ENCODE peak calls at places on chromosomes 1 and 21, in five cellular contexts. G, K, F, T and U are unnamed samples.

GRCh38 chr1:113768916-113769598 is 9.8 kb upstream of the PHTF1 start:
- DNase-seq in G (no peak), K (no peak), F (no peak), T (no peak), U (no peak)

GRCh38 chr1:183081402-183082110 is 58.3 kb downstream of the LAMC1 start:
- DNase-seq in G (no peak), K (no peak), F (no peak), T (no peak), U (no peak)

GRCh38 chr1:112870887-112871646 is 84.9 kb downstream of the SLC16A1 start:
- DNase-seq in G (no peak), K (no peak), F (no peak), T (no peak), U (no peak)

GRCh38 chr1:41241748-41242644 is at the start of gene SCMH1:
- DNase-seq in G (no peak), K (peak; percentile 60), F (peak; percentile 72), T (peak; percentile 50), U (peak; percentile 48)

GRCh38 chr1:53954128-53954527 is 8.0 kb downstream of the LRRC42 start:
- DNase-seq in G (no peak), K (no peak), F (no peak), T (no peak), U (no peak)

GRCh38 chr1:107683198-107683657 is 281.8 kb downstream of the VAV3 start:
- DNase-seq in G (peak; percentile 92), K (peak; percentile 21), F (no peak), T (no peak), U (peak; percentile 64)

GRCh38 chr1:52834798-52835197 is 7.8 kb upstream of the ZYG11A start:
- DNase-seq in G (no peak), K (no peak), F (no peak), T (no peak), U (no peak)

GRCh38 chr1:175890958-175891357 is 147.6 kb upstream of the TNR start:
- DNase-seq in G (no peak), K (no peak), F (no peak), T (no peak), U (no peak)

GRCh38 chr1:65791860-65792670 is 630 bp upstream of the PDE4B start:
- DNase-seq in G (no peak), K (no peak), F (no peak), T (no peak), U (no peak)

GRCh38 chr1:38611661-38612211 is 247.8 kb downstream of the RRAGC start:
- DNase-seq in G (no peak), K (no peak), F (no peak), T (no peak), U (no peak)

GRCh38 chr21:39377444-39378050 is 28.7 kb upstream of the HMGN1 start:
- DNase-seq in G (peak; percentile 20), K (no peak), F (no peak), T (no peak), U (no peak)

GRCh38 chr1:156740307-156740678 is 595 bp downstream of the MRPL24 start:
- DNase-seq in G (no peak), K (peak; percentile 13), F (no peak), T (no peak), U (no peak)

GRCh38 chr1:150065184-150065871 is 2.2 kb upstream of the VPS45 start:
- DNase-seq in G (no peak), K (no peak), F (no peak), T (no peak), U (no peak)

GRCh38 chr1:30822966-30823581 is 65.5 kb upstream of the LAPTM5 start:
- DNase-seq in G (no peak), K (peak; percentile 25), F (no peak), T (no peak), U (no peak)

GRCh38 chr1:215474940-215475339 is 92.2 kb upstream of the KCTD3 start:
- DNase-seq in G (no peak), K (no peak), F (no peak), T (no peak), U (no peak)

GRCh38 chr1:27201295-27201694 is 33.1 kb upstream of the WDTC1 start:
- DNase-seq in G (no peak), K (no peak), F (no peak), T (no peak), U (no peak)

GRCh38 chr21:42317826-42318746 is 2.9 kb upstream of the TFF3 start:
- DNase-seq in G (no peak), K (no peak), F (no peak), T (no peak), U (no peak)

GRCh38 chr1:154493276-154493675 is 8.7 kb upstream of the TDRD10 start:
- DNase-seq in G (no peak), K (peak; percentile 13), F (no peak), T (peak; percentile 79), U (peak; percentile 64)

GRCh38 chr1:165580931-165581871 is 37.4 kb downstream of the LRRC52 start:
- DNase-seq in G (no peak), K (no peak), F (no peak), T (no peak), U (no peak)

GRCh38 chr1:181936768-181937581 is 124.5 kb downstream of the ZNF648 start:
- DNase-seq in G (peak; percentile 57), K (peak; percentile 71), F (no peak), T (peak; percentile 11), U (no peak)

GRCh38 chr1:233282582-233282886 is 13.0 kb downstream of the PCNX2 start:
- DNase-seq in G (no peak), K (no peak), F (no peak), T (no peak), U (no peak)
- H3K27ac ChIP-seq in G (no peak overlapping the region), K (no peak overlapping the region), F (no peak overlapping the region), T (no peak overlapping the region), U (no peak overlapping the region)

DNA sequence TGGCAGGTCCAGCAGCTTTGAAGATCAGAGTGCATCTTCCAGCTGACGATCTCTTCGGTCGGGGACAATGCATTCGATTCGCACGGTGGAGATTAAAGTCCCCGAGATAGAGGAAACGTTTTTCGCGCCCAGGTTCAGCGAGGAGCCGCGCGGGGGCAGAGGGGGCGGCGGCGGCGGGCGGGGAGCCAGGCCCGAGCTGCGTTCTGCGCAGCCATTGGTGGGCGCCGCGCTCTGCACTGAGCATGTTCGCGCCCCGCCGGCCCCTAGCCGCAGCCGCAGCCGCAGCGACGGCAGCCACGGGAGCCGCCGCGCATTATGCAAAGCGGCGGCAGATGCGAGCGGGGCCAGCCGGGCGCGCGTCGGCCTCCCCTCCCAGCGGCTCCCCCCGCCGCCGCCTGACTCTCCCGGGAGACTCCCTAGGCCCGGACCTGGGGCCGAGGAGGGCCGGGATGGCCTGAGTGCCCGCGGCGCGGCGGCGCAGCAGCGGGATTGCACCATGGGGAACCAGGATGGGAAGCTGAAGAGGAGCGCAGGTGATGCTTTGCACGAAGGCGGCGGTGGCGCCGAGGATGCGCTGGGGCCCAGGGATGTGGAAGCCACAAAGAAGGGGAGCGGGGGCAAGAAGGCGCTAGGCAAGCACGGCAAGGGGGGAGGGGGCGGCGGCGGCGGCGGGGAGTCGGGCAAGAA is at the start of gene FMN2:
- DNase-seq in G (peak; percentile 0), K (peak; percentile 33), F (peak; percentile 45), T (no peak), U (no peak)
- TF ChIP-seq POLR2A in G (no peak), K (no peak), F (no peak), T (no peak), U (no peak)

DNA sequence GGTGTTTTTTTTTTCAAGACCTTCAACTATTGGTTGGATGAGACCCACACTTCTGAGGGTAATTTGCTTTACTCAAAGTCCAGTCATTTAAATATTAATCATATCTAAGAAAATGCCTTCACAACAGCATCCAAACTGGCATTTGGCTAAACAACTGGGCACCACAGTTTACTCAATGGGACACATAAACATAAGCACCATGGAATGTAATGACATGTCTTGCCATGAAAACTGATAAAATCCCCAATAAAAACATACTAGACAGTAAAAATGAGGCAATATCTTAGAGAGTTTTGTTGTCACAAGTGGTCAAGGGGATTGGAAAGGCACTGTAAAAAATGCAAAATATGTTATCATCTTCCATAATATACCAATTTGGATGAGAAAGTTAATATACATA is 838.8 kb upstream of the ADAMTS5 start:
- DNase-seq in G (no peak), K (no peak), F (no peak), T (no peak), U (no peak)
- H3K27ac ChIP-seq in G (no peak overlapping the region), K (no peak overlapping the region), F (no peak overlapping the region), T (no peak overlapping the region), U (no peak overlapping the region)

GRCh38 chr21:44089001-44089911 is 17.9 kb upstream of the PWP2 start:
- DNase-seq in G (no peak), K (peak; percentile 32), F (no peak), T (no peak), U (peak; percentile 84)
- TF ChIP-seq POLR2A in G (no peak), K (no peak), F (no peak), T (no peak), U (peak; percentile 60)

GRCh38 chr1:218946147-218946546 is 227.5 kb upstream of the LYPLAL1 start:
- DNase-seq in G (peak; percentile 2), K (no peak), F (no peak), T (no peak), U (no peak)

GRCh38 chr1:218945050-218945449 is 228.6 kb upstream of the LYPLAL1 start:
- DNase-seq in G (no peak), K (no peak), F (no peak), T (no peak), U (no peak)

GRCh38 chr1:218939095-218939494 is 234.6 kb upstream of the LYPLAL1 start:
- DNase-seq in G (no peak), K (no peak), F (no peak), T (no peak), U (no peak)

GRCh38 chr1:218942421-218942820 is 231.3 kb upstream of the LYPLAL1 start:
- DNase-seq in G (no peak), K (no peak), F (peak; percentile 12), T (peak; percentile 41), U (no peak)

DNA sequence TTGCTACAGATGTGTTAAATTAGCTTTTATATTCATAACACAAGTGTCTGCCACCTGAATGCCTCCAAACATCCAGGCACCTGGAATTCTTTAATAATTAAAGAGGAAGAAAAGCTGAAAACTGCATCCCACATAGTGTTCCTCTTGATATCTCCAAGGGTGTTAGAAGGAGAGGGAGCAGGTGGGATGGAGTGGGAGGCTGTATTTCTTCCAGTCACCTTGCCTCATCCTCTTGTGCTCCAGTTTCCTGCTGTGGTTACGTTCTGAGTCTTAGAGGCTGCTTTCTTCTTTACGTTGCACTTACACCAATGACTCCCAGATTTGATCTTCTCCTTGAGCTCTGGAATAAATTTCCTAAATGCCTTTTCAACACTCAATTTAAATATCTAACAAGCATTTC is 230.3 kb upstream of the LYPLAL1 start:
- DNase-seq in G (no peak), K (no peak), F (no peak), T (no peak), U (no peak)
- H3K27ac ChIP-seq in G (no peak overlapping the region), K (no peak overlapping the region), F (no peak overlapping the region), T (no peak overlapping the region), U (no peak overlapping the region)

GRCh38 chr1:56309065-56309464 is 270.3 kb downstream of the PLPP3 start:
- DNase-seq in G (no peak), K (no peak), F (no peak), T (no peak), U (no peak)

GRCh38 chr1:56313560-56313959 is 265.8 kb downstream of the PLPP3 start:
- DNase-seq in G (no peak), K (no peak), F (no peak), T (no peak), U (no peak)

GRCh38 chr1:56315293-56315942 is 263.9 kb downstream of the PLPP3 start:
- DNase-seq in G (no peak), K (no peak), F (no peak), T (no peak), U (no peak)

GRCh38 chr1:56310945-56311344 is 268.4 kb downstream of the PLPP3 start:
- DNase-seq in G (no peak), K (no peak), F (no peak), T (no peak), U (no peak)

GRCh38 chr1:56311766-56312165 is 267.6 kb downstream of the PLPP3 start:
- DNase-seq in G (no peak), K (no peak), F (no peak), T (no peak), U (no peak)
- TF ChIP-seq POLR2A in G (no peak), K (no peak), F (no peak), T (no peak), U (no peak)